ENCODE peak calls at places on chromosomes 13 and 19, in five cellular contexts. C is fibroblast of mammary gland, O is renal cortical epithelial cell, B is GM13976, P is AG10803. L is an unnamed sample.

GRCh38 chr19:46878613-46879375 is 18.0 kb downstream of the ARHGAP35 start:
- DNase-seq in O (peak), P (peak), B (no peak), C (peak), L (peak)

GRCh38 chr19:31312004-31312403 is 37.2 kb downstream of the TSHZ3 start:
- DNase-seq in P (peak), B (no peak), C (peak), O (no peak), L (no peak)

GRCh38 chr19:2497186-2497585 is 21.3 kb downstream of the GADD45B start:
- DNase-seq in B (no peak), O (no peak), C (no peak), P (no peak), L (no peak)

GRCh38 chr13:95858286-95859075 is 181.5 kb downstream of the DNAJC3 start:
- DNase-seq in P (no peak), B (no peak), O (peak), C (peak), L (no peak)

GRCh38 chr13:27588405-27588804 is 31.9 kb downstream of the LNX2 start:
- DNase-seq in B (no peak), P (no peak), O (no peak), C (no peak), L (no peak)

GRCh38 chr19:42468273-42468796 is 25.6 kb upstream of the CXCL17 start:
- DNase-seq in B (no peak), O (peak), C (peak), P (peak), L (peak)

GRCh38 chr13:43305416-43305815 is 282.0 kb downstream of the DNAJC15 start:
- DNase-seq in C (peak), P (no peak), O (peak), B (no peak), L (peak)

GRCh38 chr13:99418663-99419140 is 82.6 kb upstream of the TM9SF2 start:
- DNase-seq in B (no peak), C (no peak), O (no peak), P (no peak), L (no peak)

GRCh38 chr13:74128171-74128767 is 5.9 kb downstream of the KLF12 start:
- DNase-seq in B (no peak), C (peak), O (peak), P (peak), L (peak)

GRCh38 chr13:27170521-27171243 is 929 bp downstream of the USP12 start:
- DNase-seq in B (peak), P (no peak), O (peak), C (no peak), L (peak)

GRCh38 chr19:16429066-16429758 is 42.6 kb downstream of the EPS15L1 start:
- DNase-seq in O (peak), C (no peak), B (no peak), P (no peak), L (peak)

GRCh38 chr13:49113526-49114286 is 106.4 kb upstream of the MLNR start:
- DNase-seq in O (peak), P (peak), B (no peak), C (peak), L (peak)

GRCh38 chr13:107799001-107799400 is 416.3 kb downstream of the LIG4 start:
- DNase-seq in C (no peak), B (no peak), P (peak), O (no peak), L (no peak)

GRCh38 chr13:80251403-80251802 is 89.5 kb downstream of the SPRY2 start:
- DNase-seq in O (peak), C (peak), P (peak), B (no peak), L (peak)

GRCh38 chr19:39112338-39112890 is 13.2 kb upstream of the PAK4 start:
- DNase-seq in P (no peak), B (no peak), O (peak), C (peak), L (peak)

L was measured in kidney tubule cell.